ENCODE peak calls at places on chromosomes 2 and 18, in four cellular contexts. One of them, this sample, is unnamed.

GRCh38 chr2:240151477-240152031 is 11.1 kb upstream of the OTOS start:
- ATAC-seq in Panc1: no peak
- ATAC-seq in upper lobe of left lung: no peak
- ATAC-seq in pancreas: no peak
- ATAC-seq in this sample: no peak

GRCh38 chr2:105697781-105698449 is 46.8 kb upstream of the NCK2 start:
- ATAC-seq in Panc1: no peak
- ATAC-seq in pancreas: peak
- ATAC-seq in upper lobe of left lung: no peak
- ATAC-seq in this sample: no peak

GRCh38 chr2:170377469-170378207 is 199.7 kb downstream of the MYO3B start:
- ATAC-seq in upper lobe of left lung: no peak
- ATAC-seq in Panc1: no peak
- ATAC-seq in pancreas: no peak
- ATAC-seq in this sample: no peak

GRCh38 chr2:55856936-55857335 is 66.6 kb downstream of the EFEMP1 start:
- ATAC-seq in pancreas: no peak
- ATAC-seq in Panc1: peak
- ATAC-seq in upper lobe of left lung: no peak
- ATAC-seq in this sample: no peak

GRCh38 chr2:76642122-76642521 is 880.1 kb downstream of the LRRTM4 start:
- ATAC-seq in pancreas: no peak
- ATAC-seq in upper lobe of left lung: no peak
- ATAC-seq in Panc1: no peak
- ATAC-seq in this sample: no peak

GRCh38 chr2:8822218-8822617 is 15.2 kb downstream of the KIDINS220 start:
- ATAC-seq in Panc1: no peak
- ATAC-seq in upper lobe of left lung: peak
- ATAC-seq in pancreas: peak
- ATAC-seq in this sample: no peak

GRCh38 chr18:31657823-31658669 is 26.3 kb downstream of the B4GALT6 start:
- ATAC-seq in upper lobe of left lung: no peak
- ATAC-seq in pancreas: no peak
- ATAC-seq in Panc1: no peak
- ATAC-seq in this sample: no peak

GRCh38 chr2:55213822-55214221 is 18.3 kb downstream of the CLHC1 start:
- ATAC-seq in pancreas: no peak
- ATAC-seq in upper lobe of left lung: no peak
- ATAC-seq in Panc1: no peak
- ATAC-seq in this sample: no peak

GRCh38 chr2:55861733-55862132 is 61.8 kb downstream of the EFEMP1 start:
- ATAC-seq in Panc1: no peak
- ATAC-seq in upper lobe of left lung: no peak
- ATAC-seq in pancreas: peak
- ATAC-seq in this sample: peak

GRCh38 chr18:29096380-29096779 is 919.5 kb upstream of the CDH2 start:
- ATAC-seq in pancreas: no peak
- ATAC-seq in Panc1: no peak
- ATAC-seq in upper lobe of left lung: no peak
- ATAC-seq in this sample: no peak

GRCh38 chr2:136238214-136238551 is 120.2 kb upstream of the CXCR4 start:
- ATAC-seq in Panc1: no peak
- ATAC-seq in upper lobe of left lung: peak
- ATAC-seq in pancreas: peak
- ATAC-seq in this sample: peak

GRCh38 chr2:13193900-13194299 is 477.2 kb downstream of the TRIB2 start:
- ATAC-seq in upper lobe of left lung: no peak
- ATAC-seq in Panc1: no peak
- ATAC-seq in pancreas: peak
- ATAC-seq in this sample: no peak

GRCh38 chr18:48813833-48814489 is 136.8 kb downstream of the SMAD7 start:
- ATAC-seq in pancreas: peak
- ATAC-seq in Panc1: no peak
- ATAC-seq in upper lobe of left lung: peak
- ATAC-seq in this sample: no peak

GRCh38 chr2:209426432-209426831 is 2.6 kb downstream of the MAP2 start:
- ATAC-seq in pancreas: no peak
- ATAC-seq in Panc1: no peak
- ATAC-seq in upper lobe of left lung: peak
- ATAC-seq in this sample: no peak

GRCh38 chr2:70069049-70069448 is 18.2 kb upstream of the PCBP1 start:
- ATAC-seq in Panc1: no peak
- ATAC-seq in pancreas: peak
- ATAC-seq in upper lobe of left lung: peak
- ATAC-seq in this sample: no peak

GRCh38 chr2:201040867-201041628 is 30.4 kb downstream of the HYCC2 start:
- ATAC-seq in upper lobe of left lung: no peak
- ATAC-seq in Panc1: no peak
- ATAC-seq in pancreas: no peak
- ATAC-seq in this sample: no peak

GRCh38 chr18:11110509-11110908 is 38.9 kb downstream of the PIEZO2 start:
- ATAC-seq in upper lobe of left lung: no peak
- ATAC-seq in Panc1: no peak
- ATAC-seq in pancreas: no peak
- ATAC-seq in this sample: peak

GRCh38 chr2:119204525-119204924 is 19.1 kb upstream of the STEAP3 start:
- ATAC-seq in upper lobe of left lung: no peak
- ATAC-seq in pancreas: no peak
- ATAC-seq in Panc1: no peak
- ATAC-seq in this sample: no peak

GRCh38 chr2:21039979-21040467 is 3.9 kb downstream of the APOB start:
- ATAC-seq in upper lobe of left lung: no peak
- ATAC-seq in Panc1: no peak
- ATAC-seq in pancreas: no peak
- ATAC-seq in this sample: no peak

GRCh38 chr18:23137093-23137640 is 1.9 kb downstream of the CABLES1 start:
- ATAC-seq in pancreas: no peak
- ATAC-seq in upper lobe of left lung: no peak
- ATAC-seq in Panc1: no peak
- ATAC-seq in this sample: no peak

GRCh38 chr2:10910625-10911024 is 1.1 kb upstream of the KCNF1 start:
- ATAC-seq in upper lobe of left lung: no peak
- ATAC-seq in Panc1: no peak
- ATAC-seq in pancreas: no peak
- ATAC-seq in this sample: no peak

GRCh38 chr2:69166812-69167468 is 154.0 kb downstream of the ANTXR1 start:
- ATAC-seq in Panc1: peak
- ATAC-seq in upper lobe of left lung: no peak
- ATAC-seq in pancreas: no peak
- ATAC-seq in this sample: no peak

GRCh38 chr2:98508690-98509054 is 64.0 kb downstream of the INPP4A start:
- ATAC-seq in pancreas: peak
- ATAC-seq in Panc1: no peak
- ATAC-seq in upper lobe of left lung: peak
- ATAC-seq in this sample: peak

GRCh38 chr2:99256677-99257076 is 1.2 kb upstream of the LYG2 start:
- ATAC-seq in Panc1: no peak
- ATAC-seq in upper lobe of left lung: no peak
- ATAC-seq in pancreas: no peak
- ATAC-seq in this sample: no peak

GRCh38 chr18:12637393-12637792 is 20.5 kb downstream of the SPIRE1 start:
- ATAC-seq in upper lobe of left lung: no peak
- ATAC-seq in Panc1: no peak
- ATAC-seq in pancreas: no peak
- ATAC-seq in this sample: no peak

GRCh38 chr2:121837596-121837995 is 82.1 kb downstream of the TSN start:
- ATAC-seq in pancreas: no peak
- ATAC-seq in Panc1: no peak
- ATAC-seq in upper lobe of left lung: no peak
- ATAC-seq in this sample: no peak

GRCh38 chr2:52877703-52878102 is 889.9 kb upstream of the CHAC2 start:
- ATAC-seq in Panc1: no peak
- ATAC-seq in upper lobe of left lung: no peak
- ATAC-seq in pancreas: peak
- ATAC-seq in this sample: no peak

GRCh38 chr2:161085041-161085598 is 75.1 kb upstream of the TANK start:
- ATAC-seq in Panc1: no peak
- ATAC-seq in pancreas: no peak
- ATAC-seq in upper lobe of left lung: no peak
- ATAC-seq in this sample: no peak

GRCh38 chr2:28343184-28343942 is 49.3 kb upstream of the FOSL2 start:
- ATAC-seq in pancreas: no peak
- ATAC-seq in upper lobe of left lung: no peak
- ATAC-seq in Panc1: no peak
- ATAC-seq in this sample: no peak
- H3K27ac ChIP-seq in pancreas: peak
- H3K27ac ChIP-seq in upper lobe of left lung: no peak
- H3K27ac ChIP-seq in Panc1: no peak
- H3K27ac ChIP-seq in this sample: peak

DNA sequence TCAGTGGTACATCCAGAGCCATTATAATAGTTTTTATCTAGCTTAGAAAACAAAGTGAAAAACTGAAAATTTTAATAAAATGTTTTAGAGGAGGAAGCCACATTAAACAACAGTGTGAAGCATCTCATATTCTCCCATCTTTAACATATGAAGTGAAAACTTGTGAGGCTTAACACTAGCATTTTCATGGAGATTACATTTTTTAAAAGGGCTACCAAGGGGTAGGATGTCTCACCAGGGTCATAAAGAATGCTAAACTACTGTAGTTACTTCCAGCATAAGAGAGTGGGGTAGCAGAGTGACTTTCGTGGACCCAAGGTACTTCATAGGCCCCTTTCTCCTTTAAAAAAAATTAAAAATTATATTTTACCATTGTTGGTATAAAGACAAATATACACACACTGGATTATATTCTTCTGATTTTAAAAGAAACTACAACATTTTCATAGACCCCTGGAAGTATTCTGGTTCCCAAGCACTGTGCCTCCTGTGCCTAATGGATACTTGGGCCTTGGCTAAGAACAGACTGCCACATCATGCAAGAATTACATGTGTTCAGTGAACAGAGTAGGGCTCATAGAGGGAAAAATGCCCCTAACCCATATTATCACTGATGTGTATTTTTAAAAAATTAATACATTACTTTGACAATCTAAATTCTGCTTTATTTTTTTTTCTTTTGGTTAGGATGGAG is 148.4 kb downstream of the SLC39A10 start:
- ATAC-seq in pancreas: no peak
- ATAC-seq in Panc1: no peak
- ATAC-seq in upper lobe of left lung: no peak
- ATAC-seq in this sample: no peak
- H3K27ac ChIP-seq in pancreas: no peak
- H3K27ac ChIP-seq in Panc1: no peak
- H3K27ac ChIP-seq in upper lobe of left lung: no peak
- H3K27ac ChIP-seq in this sample: no peak

GRCh38 chr2:127065299-127065931 is 41.5 kb downstream of the BIN1 start:
- ATAC-seq in pancreas: no peak
- ATAC-seq in upper lobe of left lung: no peak
- ATAC-seq in Panc1: no peak
- ATAC-seq in this sample: no peak
- H3K27ac ChIP-seq in pancreas: no peak
- H3K27ac ChIP-seq in upper lobe of left lung: peak
- H3K27ac ChIP-seq in Panc1: peak
- H3K27ac ChIP-seq in this sample: peak

DNA sequence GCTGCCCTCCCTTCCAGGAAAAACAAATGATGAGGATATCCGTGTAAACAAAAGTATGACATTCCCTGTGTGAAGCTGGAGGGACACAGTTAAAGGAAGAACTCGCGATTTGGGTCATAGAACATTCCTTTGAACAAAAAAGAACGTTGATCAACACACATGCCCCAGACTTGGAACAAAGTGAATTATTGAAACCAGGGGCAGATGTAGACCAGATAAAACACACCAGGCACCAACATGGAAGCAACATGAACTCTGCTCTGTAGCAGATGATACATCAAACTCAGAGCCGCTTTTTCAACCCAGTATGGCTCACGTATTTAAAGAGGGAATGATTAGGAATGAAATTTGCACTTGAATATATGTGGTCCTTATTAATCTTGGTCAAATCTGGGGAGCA is 206.5 kb downstream of the TMEM182 start:
- ATAC-seq in Panc1: no peak
- ATAC-seq in pancreas: no peak
- ATAC-seq in upper lobe of left lung: no peak
- ATAC-seq in this sample: no peak
- H3K27ac ChIP-seq in Panc1: no peak
- H3K27ac ChIP-seq in pancreas: no peak
- H3K27ac ChIP-seq in upper lobe of left lung: no peak
- H3K27ac ChIP-seq in this sample: no peak

GRCh38 chr2:233389601-233390125 is 35.4 kb downstream of the DGKD start:
- ATAC-seq in upper lobe of left lung: no peak
- ATAC-seq in pancreas: no peak
- ATAC-seq in Panc1: no peak
- ATAC-seq in this sample: no peak

GRCh38 chr2:233386382-233387041 is 32.2 kb downstream of the DGKD start:
- ATAC-seq in pancreas: no peak
- ATAC-seq in upper lobe of left lung: peak
- ATAC-seq in Panc1: no peak
- ATAC-seq in this sample: no peak

GRCh38 chr2:233385489-233386044 is 31.3 kb downstream of the DGKD start:
- ATAC-seq in Panc1: no peak
- ATAC-seq in upper lobe of left lung: no peak
- ATAC-seq in pancreas: no peak
- ATAC-seq in this sample: no peak

GRCh38 chr2:233387225-233387624 is 32.9 kb downstream of the DGKD start:
- ATAC-seq in Panc1: no peak
- ATAC-seq in pancreas: no peak
- ATAC-seq in upper lobe of left lung: peak
- ATAC-seq in this sample: peak

GRCh38 chr2:233387667-233388528 is 33.6 kb downstream of the DGKD start:
- ATAC-seq in upper lobe of left lung: peak
- ATAC-seq in Panc1: no peak
- ATAC-seq in pancreas: peak
- ATAC-seq in this sample: peak
- H3K27ac ChIP-seq in upper lobe of left lung: peak
- H3K27ac ChIP-seq in Panc1: no peak
- H3K27ac ChIP-seq in pancreas: no peak
- H3K27ac ChIP-seq in this sample: peak

GRCh38 chr18:55244520-55244919 is 285.3 kb upstream of the CCDC68 start:
- ATAC-seq in upper lobe of left lung: no peak
- ATAC-seq in pancreas: peak
- ATAC-seq in Panc1: no peak
- ATAC-seq in this sample: peak

GRCh38 chr18:55243255-55243654 is 284.0 kb upstream of the CCDC68 start:
- ATAC-seq in upper lobe of left lung: no peak
- ATAC-seq in pancreas: no peak
- ATAC-seq in Panc1: no peak
- ATAC-seq in this sample: no peak

GRCh38 chr18:55245200-55245599 is 285.9 kb upstream of the CCDC68 start:
- ATAC-seq in Panc1: no peak
- ATAC-seq in pancreas: no peak
- ATAC-seq in upper lobe of left lung: no peak
- ATAC-seq in this sample: no peak

GRCh38 chr18:55246278-55246677 is 287.0 kb upstream of the CCDC68 start:
- ATAC-seq in Panc1: no peak
- ATAC-seq in pancreas: no peak
- ATAC-seq in upper lobe of left lung: no peak
- ATAC-seq in this sample: no peak

DNA sequence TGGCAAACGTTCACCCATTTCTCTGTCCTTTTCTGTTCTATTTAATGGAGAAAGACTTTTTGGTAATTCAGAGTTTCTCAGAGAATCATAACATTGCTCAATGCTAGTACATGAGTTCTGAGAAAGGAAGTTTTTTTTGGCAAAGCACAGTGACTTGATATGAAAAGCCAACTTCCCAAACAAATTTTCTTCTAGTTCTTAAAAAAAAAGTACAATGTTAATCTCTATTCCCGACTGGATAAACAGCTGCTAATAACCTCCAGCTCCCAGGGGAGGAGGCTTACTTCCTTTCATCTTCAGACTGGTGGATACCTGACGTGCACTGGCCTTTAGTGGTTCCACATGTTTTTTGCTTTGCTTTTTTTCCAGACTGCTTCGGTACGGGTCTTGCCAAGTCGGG is 284.6 kb upstream of the CCDC68 start:
- ATAC-seq in upper lobe of left lung: no peak
- ATAC-seq in Panc1: no peak
- ATAC-seq in pancreas: peak
- ATAC-seq in this sample: peak
- H3K27ac ChIP-seq in upper lobe of left lung: no peak
- H3K27ac ChIP-seq in Panc1: no peak
- H3K27ac ChIP-seq in pancreas: no peak
- H3K27ac ChIP-seq in this sample: peak

This sample was measured in gastroesophageal sphincter.